ENCODE peak calls at places on chromosomes 3 and 15, in six cellular contexts. E is sigmoid colon, K is fibroblast of the aortic adventitia, Y is AG04450, T is GM12878, O is left ventricle myocardium inferior. X is an unnamed sample.

GRCh38 chr3:188782725-188783124 is 389.0 kb upstream of the TPRG1 start:
- DNase-seq in E (no peak), K (no peak), Y (no peak), T (no peak), O (no peak), X (no peak)

GRCh38 chr15:72785452-72786243 is 2.1 kb upstream of the ADPGK start:
- DNase-seq in E (no peak), K (no peak), Y (peak), T (no peak), O (no peak), X (peak)

GRCh38 chr15:70605606-70606410 is 157.6 kb downstream of the UACA start:
- DNase-seq in E (peak), K (peak), Y (peak), T (no peak), O (peak), X (no peak)

GRCh38 chr3:30098656-30099454 is 507.5 kb upstream of the TGFBR2 start:
- DNase-seq in E (no peak), K (peak), Y (no peak), T (no peak), O (no peak), X (no peak)

GRCh38 chr3:59286791-59287531 is 237.1 kb upstream of the CFAP20DC start:
- DNase-seq in E (no peak), K (peak), Y (no peak), T (no peak), O (no peak), X (peak)

GRCh38 chr3:41131224-41131623 is 68.1 kb upstream of the CTNNB1 start:
- DNase-seq in E (no peak), K (no peak), Y (no peak), T (no peak), O (no peak), X (no peak)

GRCh38 chr3:178260887-178261286 is 275.3 kb upstream of the KCNMB2 start:
- DNase-seq in E (no peak), K (peak), Y (no peak), T (no peak), O (no peak), X (no peak)

GRCh38 chr15:62841269-62841628 is 201.3 kb upstream of the TPM1 start:
- DNase-seq in E (peak), K (no peak), Y (no peak), T (no peak), O (no peak), X (no peak)

GRCh38 chr3:187567741-187568140 is 102.5 kb downstream of the SST start:
- DNase-seq in E (no peak), K (peak), Y (peak), T (no peak), O (no peak), X (no peak)

GRCh38 chr15:45377630-45378148 is 655 bp downstream of the GATM start:
- DNase-seq in E (peak), K (no peak), Y (no peak), T (no peak), O (peak), X (peak)

GRCh38 chr15:45376967-45377629 is 1.2 kb downstream of the GATM start:
- DNase-seq in E (no peak), K (no peak), Y (no peak), T (no peak), O (no peak), X (no peak)

GRCh38 chr15:45376300-45376928 is 1.9 kb downstream of the GATM start:
- DNase-seq in E (no peak), K (no peak), Y (no peak), T (no peak), O (no peak), X (no peak)

GRCh38 chr15:45378149-45378912 is at the start of gene GATM:
- DNase-seq in E (peak), K (peak), Y (peak), T (peak), O (peak), X (peak)

GRCh38 chr15:45378913-45379262 is 544 bp upstream of the GATM start:
- DNase-seq in E (no peak), K (peak), Y (no peak), T (no peak), O (no peak), X (no peak)
- H3K4me3 ChIP-seq in E (peak), K (no peak), Y (no peak), T (peak), O (peak), X (peak)

GRCh38 chr3:73141531-73141930 is 80.1 kb downstream of the EBLN2 start:
- DNase-seq in E (no peak), K (peak), Y (no peak), T (no peak), O (peak), X (no peak)
- TF ChIP-seq CTCF in E (no peak), K (no peak), Y (no peak), T (no peak), O (no peak), X (no peak)

GRCh38 chr3:14423197-14423743 is 20.9 kb downstream of the SLC6A6 start:
- DNase-seq in E (no peak), K (no peak), Y (no peak), T (no peak), O (no peak), X (no peak)
- H3K4me3 ChIP-seq in E (no peak), K (no peak), Y (no peak), T (no peak), O (no peak), X (no peak)

GRCh38 chr3:159950156-159950898 is 38.3 kb upstream of the IL12A start:
- DNase-seq in E (no peak), K (no peak), Y (no peak), T (peak), O (no peak), X (peak)
- TF ChIP-seq CTCF in E (no peak), K (no peak), Y (no peak), T (no peak), O (no peak), X (no peak)

DNA sequence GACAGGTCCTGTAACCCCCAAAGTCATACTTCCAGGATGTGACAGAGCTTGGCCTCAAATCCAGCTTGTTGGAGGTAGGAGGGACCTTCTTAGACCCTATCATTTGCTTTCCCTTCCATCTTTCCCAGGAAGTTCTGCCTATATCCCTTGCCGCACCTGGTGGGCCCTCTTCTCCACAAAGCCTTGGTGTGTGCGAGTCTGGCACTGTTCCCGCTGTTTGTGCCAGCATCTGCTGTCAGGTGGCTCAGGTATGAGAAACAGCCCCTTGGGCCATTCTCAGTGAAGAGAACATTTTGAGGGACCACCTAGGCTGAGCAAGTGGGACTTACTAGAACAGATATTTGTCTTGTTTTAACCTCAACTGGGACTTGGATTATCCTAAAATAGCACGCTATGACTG is 1.3 kb downstream of the IL17RE start:
- DNase-seq in E (no peak), K (no peak), Y (no peak), T (no peak), O (no peak), X (no peak)
- H3K4me3 ChIP-seq in E (no peak), K (no peak), Y (no peak), T (no peak), O (no peak), X (no peak)